ENCODE peak calls at places on chromosomes 11 and 22, in six cellular contexts. G is GM12878, Y is ascending aorta, W is AG09319, N is fibroblast of pulmonary artery, M is neural crest cell. E is an unnamed sample.

GRCh38 chr22:17917490-17917983 is 106.8 kb downstream of the MICAL3 start:
- DNase-seq in G (no peak), Y (no peak), W (no peak), N (no peak), M (no peak), E (no peak)

GRCh38 chr11:75365711-75366181 is 14.3 kb upstream of the ARRB1 start:
- DNase-seq in G (no peak), Y (no peak), W (no peak), N (peak; percentile 76), M (no peak), E (no peak)

GRCh38 chr11:12845739-12846358 is 163.3 kb upstream of the RASSF10 start:
- DNase-seq in G (no peak), Y (no peak), W (no peak), N (no peak), M (peak; percentile 37), E (no peak)

GRCh38 chr11:25319068-25319467 is 822.2 kb downstream of the LUZP2 start:
- DNase-seq in G (no peak), Y (no peak), W (no peak), N (no peak), M (no peak), E (no peak)

GRCh38 chr11:125055107-125055715 is 7.9 kb upstream of the SLC37A2 start:
- DNase-seq in G (no peak), Y (no peak), W (no peak), N (no peak), M (no peak), E (no peak)

GRCh38 chr11:128904872-128905344 is 13.8 kb downstream of the KCNJ5 start:
- DNase-seq in G (no peak), Y (no peak), W (no peak), N (no peak), M (no peak), E (no peak)

GRCh38 chr11:2287102-2287501 is 14.6 kb downstream of the C11orf21 start:
- DNase-seq in G (no peak), Y (peak; percentile 60), W (no peak), N (no peak), M (no peak), E (peak; percentile 39)

GRCh38 chr22:33024626-33025025 is 33.6 kb downstream of the SYN3 start:
- DNase-seq in G (no peak), Y (no peak), W (no peak), N (peak; percentile 40), M (no peak), E (no peak)

GRCh38 chr11:10778217-10778970 is 27.3 kb downstream of the CTR9 start:
- DNase-seq in G (no peak), Y (peak; percentile 72), W (peak; percentile 10), N (peak; percentile 80), M (no peak), E (no peak)

GRCh38 chr11:22472306-22472705 is 134.1 kb downstream of the SLC17A6 start:
- DNase-seq in G (no peak), Y (no peak), W (no peak), N (peak; percentile 29), M (no peak), E (no peak)
- TF ChIP-seq CTCF in G (peak; percentile 2), Y (no peak), W (peak; percentile 4), N (peak; percentile 46), M (no peak), E (no peak)

GRCh38 chr11:68525930-68526329 is 65.4 kb downstream of the PPP6R3 start:
- DNase-seq in G (no peak), Y (no peak), W (no peak), N (peak; percentile 67), M (no peak), E (no peak)

GRCh38 chr11:68525320-68525719 is 64.8 kb downstream of the PPP6R3 start:
- DNase-seq in G (no peak), Y (no peak), W (no peak), N (no peak), M (no peak), E (no peak)

GRCh38 chr11:68524681-68525080 is 64.1 kb downstream of the PPP6R3 start:
- DNase-seq in G (no peak), Y (no peak), W (no peak), N (no peak), M (no peak), E (no peak)

GRCh38 chr11:68528630-68529029 is 68.1 kb downstream of the PPP6R3 start:
- DNase-seq in G (no peak), Y (no peak), W (no peak), N (peak; percentile 40), M (no peak), E (no peak)

DNA sequence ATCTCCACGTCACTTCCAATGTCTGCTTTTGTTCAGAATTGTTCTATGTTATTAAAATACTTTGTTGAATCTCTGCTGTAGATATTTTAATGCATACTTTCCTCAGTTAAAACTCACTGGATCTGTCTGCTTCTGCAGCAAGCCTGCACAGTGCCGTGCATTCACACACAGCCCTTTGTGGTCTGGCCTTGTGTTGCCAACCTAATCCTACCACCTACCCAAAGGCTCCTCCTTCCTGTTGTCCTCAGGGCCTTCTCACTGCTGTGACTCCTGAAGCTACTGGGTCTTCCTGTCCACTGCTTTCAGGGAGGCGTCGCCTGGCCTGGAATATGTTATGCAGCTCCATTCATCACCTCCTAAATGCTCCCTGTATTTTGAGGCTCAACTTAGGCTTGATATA is 67.0 kb downstream of the PPP6R3 start:
- DNase-seq in G (no peak), Y (no peak), W (no peak), N (no peak), M (no peak), E (no peak)
- TF ChIP-seq CTCF in G (no peak), Y (no peak), W (no peak), N (no peak), M (no peak), E (no peak)

GRCh38 chr22:45311033-45311531 is 1.3 kb downstream of the FAM118A start:
- DNase-seq in G (no peak), Y (no peak), W (no peak), N (no peak), M (no peak), E (no peak)

GRCh38 chr22:45306139-45306538 is 3.6 kb upstream of the FAM118A start:
- DNase-seq in G (no peak), Y (no peak), W (no peak), N (no peak), M (no peak), E (no peak)

GRCh38 chr22:45309422-45310227 is at the start of gene FAM118A:
- DNase-seq in G (peak; percentile 81), Y (peak; percentile 95), W (peak; percentile 73), N (peak; percentile 92), M (peak; percentile 99), E (peak; percentile 95)

GRCh38 chr22:45310331-45311032 is 748 bp downstream of the FAM118A start:
- DNase-seq in G (no peak), Y (no peak), W (no peak), N (no peak), M (no peak), E (no peak)

DNA sequence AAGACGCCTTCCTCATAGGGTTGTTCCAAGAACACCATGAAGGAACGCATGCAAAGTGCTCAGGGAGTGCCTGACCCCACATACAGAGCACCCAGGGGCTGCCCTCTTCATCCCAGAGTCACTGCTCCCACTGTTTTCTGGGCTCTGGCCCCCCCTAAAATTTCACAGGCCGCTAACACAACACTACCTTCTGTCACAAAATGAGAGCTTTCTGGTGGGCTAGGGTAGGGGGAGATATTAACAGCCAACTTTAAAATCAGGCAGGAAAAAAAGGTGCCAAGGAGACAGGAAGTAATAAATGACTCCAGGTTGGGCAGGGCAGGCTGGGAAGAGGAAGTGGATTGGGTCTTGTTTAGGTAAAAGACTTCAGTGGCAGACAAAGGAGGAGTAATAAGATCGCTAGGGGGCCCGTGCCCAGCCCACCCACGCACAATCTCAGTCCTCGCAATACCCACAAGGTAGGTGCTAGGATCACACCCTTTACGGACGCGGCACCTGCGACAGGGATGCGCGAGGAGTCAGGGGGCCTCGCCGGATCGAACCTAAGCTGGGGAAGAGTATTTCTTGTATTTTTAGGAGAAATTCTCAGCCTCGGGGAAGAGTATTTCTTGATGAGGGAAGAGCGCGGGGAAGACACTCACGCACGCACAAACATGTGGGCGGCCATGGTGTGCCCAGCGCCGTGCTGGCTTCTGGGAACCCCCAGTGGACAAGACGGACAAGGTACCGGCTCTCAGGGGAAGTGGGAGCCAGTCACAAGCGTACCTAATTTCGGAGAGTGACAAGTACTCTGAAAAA is 911 bp upstream of the FAM118A start:
- DNase-seq in G (no peak), Y (no peak), W (no peak), N (no peak), M (no peak), E (no peak)
- TF ChIP-seq CTCF in G (no peak), Y (no peak), W (no peak), N (no peak), M (no peak), E (no peak)

DNA sequence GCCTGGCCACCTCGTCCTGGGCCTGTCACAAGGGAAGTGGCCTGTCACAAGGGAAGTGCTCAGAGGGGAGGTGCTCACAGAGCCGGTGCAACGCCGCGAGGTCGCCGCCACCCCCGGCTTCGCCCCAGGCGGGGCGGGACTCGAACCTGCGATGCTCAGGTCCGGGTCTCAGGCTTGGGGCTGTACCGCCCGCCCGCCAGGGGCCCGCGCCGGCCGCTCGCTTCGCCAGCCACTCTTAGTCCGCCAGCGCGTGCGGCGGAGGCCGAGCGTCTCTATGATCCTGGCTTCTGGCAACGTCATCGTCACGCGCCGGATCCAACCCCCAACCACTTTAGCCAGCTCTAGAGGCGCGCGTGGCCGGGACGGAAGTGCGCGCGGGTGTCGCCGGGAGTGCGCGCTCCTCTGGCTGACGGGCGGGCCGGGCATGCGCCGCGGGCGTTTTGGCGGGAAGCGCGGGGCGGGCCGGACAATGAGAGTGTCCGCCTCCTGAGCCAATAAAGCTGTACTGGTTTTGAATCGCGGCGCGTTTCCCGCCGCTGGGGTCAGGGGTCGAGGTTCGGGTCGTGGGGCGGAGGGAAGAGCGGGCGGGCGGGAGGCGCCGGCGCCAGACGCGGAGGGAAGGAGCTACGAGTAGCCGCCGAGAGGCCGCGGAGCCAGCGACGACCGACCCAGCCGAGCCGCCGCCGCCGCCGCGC is at the start of gene TRMT2A:
- DNase-seq in G (peak; percentile 86), Y (peak; percentile 99), W (peak; percentile 96), N (peak; percentile 99), M (peak; percentile 98), E (peak; percentile 99)
- TF ChIP-seq CTCF in G (peak; percentile 30), Y (no peak), W (no peak), N (no peak), M (peak; percentile 37), E (peak; percentile 10)

GRCh38 chr22:20430641-20431519 is 6.7 kb downstream of the SCARF2 start:
- DNase-seq in G (no peak), Y (no peak), W (no peak), N (no peak), M (peak; percentile 56), E (peak; percentile 80)
- TF ChIP-seq CTCF in G (no peak), Y (no peak), W (peak; percentile 22), N (no peak), M (peak; percentile 66), E (no peak)

DNA sequence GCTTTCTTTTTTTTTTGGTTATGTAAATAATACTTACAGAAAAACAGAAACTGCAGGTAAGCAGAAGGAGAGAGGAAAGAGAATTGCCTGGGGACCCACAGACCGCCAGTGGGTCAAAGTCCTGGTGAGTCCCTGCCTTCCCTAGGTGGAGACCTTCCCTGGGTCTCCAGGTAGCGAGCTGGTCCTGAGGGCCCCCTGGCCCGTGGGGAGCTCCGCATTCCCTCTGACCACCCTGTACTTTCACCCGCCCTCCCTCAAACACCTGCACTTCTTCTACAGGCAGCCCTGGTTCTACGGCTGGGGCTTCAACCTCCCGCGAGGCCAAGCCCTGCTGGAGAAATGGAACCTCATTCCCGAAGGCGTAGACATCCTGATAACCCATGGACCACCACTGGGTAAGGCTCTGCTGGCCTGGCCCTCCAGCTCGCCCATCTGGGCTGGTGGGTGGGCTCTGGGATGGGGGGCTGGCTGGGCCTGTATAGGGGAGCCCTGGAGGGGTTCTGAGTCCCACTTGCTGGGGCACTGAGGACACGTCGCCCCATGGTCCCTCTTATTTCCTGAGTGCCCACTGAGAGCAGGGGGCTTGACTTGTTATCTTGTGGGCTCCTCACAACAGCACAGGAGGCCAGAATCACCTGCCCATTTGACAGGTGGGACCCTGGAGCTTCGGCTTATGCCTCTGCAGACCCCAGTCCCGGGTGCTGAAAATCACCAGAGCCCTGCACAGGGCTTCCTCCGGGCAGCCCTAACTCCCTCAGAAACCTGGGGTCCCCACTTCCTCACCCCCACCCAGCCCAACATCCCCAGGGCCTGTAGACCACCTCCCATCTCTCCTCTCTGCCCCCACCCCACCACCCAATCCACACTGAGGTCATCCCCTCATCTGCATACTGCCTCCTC is 86.4 kb downstream of the MPPED1 start:
- DNase-seq in G (no peak), Y (no peak), W (no peak), N (no peak), M (no peak), E (no peak)
- TF ChIP-seq CTCF in G (no peak), Y (no peak), W (no peak), N (no peak), M (no peak), E (no peak)